ENCODE peak calls at places on chromosome 14, in seven cellular contexts. One of them, this sample, is unnamed. For H3K4me1, the result is how much of the 10 kb centered on the place peaks cover.

GRCh38 chr14:55968741-55969140 is 149.5 kb upstream of the PELI2 start:
- DNase-seq in pancreas: no peak
- DNase-seq in Peyer's patch: no peak
- DNase-seq in H9: no peak
- DNase-seq in right cardiac atrium: no peak
- DNase-seq in heart right ventricle: no peak
- DNase-seq in left ventricle myocardium inferior: no peak
- DNase-seq in this sample: no peak

GRCh38 chr14:23864856-23865255 is 88.7 kb upstream of the DHRS4 start:
- DNase-seq in Peyer's patch: no peak
- DNase-seq in right cardiac atrium: no peak
- DNase-seq in pancreas: no peak
- DNase-seq in H9: no peak
- DNase-seq in left ventricle myocardium inferior: no peak
- DNase-seq in heart right ventricle: no peak
- DNase-seq in this sample: no peak

GRCh38 chr14:71733210-71733883 is 198.9 kb upstream of the RGS6 start:
- DNase-seq in Peyer's patch: no peak
- DNase-seq in heart right ventricle: no peak
- DNase-seq in left ventricle myocardium inferior: no peak
- DNase-seq in H9: no peak
- DNase-seq in right cardiac atrium: no peak
- DNase-seq in pancreas: no peak
- DNase-seq in this sample: no peak

GRCh38 chr14:105890474-105891220 is 364.3 kb downstream of the TMEM121 start:
- DNase-seq in left ventricle myocardium inferior: peak
- DNase-seq in heart right ventricle: peak
- DNase-seq in Peyer's patch: peak
- DNase-seq in pancreas: peak
- DNase-seq in right cardiac atrium: peak
- DNase-seq in H9: no peak
- DNase-seq in this sample: peak

GRCh38 chr14:102928412-102929348 is 6.2 kb downstream of the AMN start:
- DNase-seq in right cardiac atrium: peak
- DNase-seq in left ventricle myocardium inferior: peak
- DNase-seq in Peyer's patch: peak
- DNase-seq in H9: peak
- DNase-seq in pancreas: peak
- DNase-seq in heart right ventricle: peak
- DNase-seq in this sample: no peak

GRCh38 chr14:103031956-103032355 is 25.4 kb downstream of the CDC42BPB start:
- DNase-seq in left ventricle myocardium inferior: no peak
- DNase-seq in right cardiac atrium: no peak
- DNase-seq in pancreas: no peak
- DNase-seq in Peyer's patch: peak
- DNase-seq in heart right ventricle: no peak
- DNase-seq in H9: no peak
- DNase-seq in this sample: no peak

GRCh38 chr14:97705976-97706375 is 908.8 kb downstream of the VRK1 start:
- DNase-seq in heart right ventricle: no peak
- DNase-seq in pancreas: no peak
- DNase-seq in right cardiac atrium: no peak
- DNase-seq in H9: no peak
- DNase-seq in left ventricle myocardium inferior: no peak
- DNase-seq in Peyer's patch: no peak
- DNase-seq in this sample: no peak

GRCh38 chr14:105088812-105089745 is 23.8 kb upstream of the GPR132 start:
- DNase-seq in right cardiac atrium: no peak
- DNase-seq in heart right ventricle: no peak
- DNase-seq in Peyer's patch: peak
- DNase-seq in left ventricle myocardium inferior: no peak
- DNase-seq in pancreas: peak
- DNase-seq in H9: no peak
- DNase-seq in this sample: no peak

GRCh38 chr14:100405752-100406455 is 82.8 kb downstream of the SLC25A47 start:
- DNase-seq in left ventricle myocardium inferior: no peak
- DNase-seq in Peyer's patch: peak
- DNase-seq in H9: no peak
- DNase-seq in heart right ventricle: no peak
- DNase-seq in pancreas: no peak
- DNase-seq in right cardiac atrium: no peak
- DNase-seq in this sample: no peak

GRCh38 chr14:55107766-55108554 is 21.1 kb upstream of the LGALS3 start:
- DNase-seq in pancreas: peak
- DNase-seq in H9: peak
- DNase-seq in Peyer's patch: peak
- DNase-seq in heart right ventricle: peak
- DNase-seq in right cardiac atrium: peak
- DNase-seq in left ventricle myocardium inferior: peak
- DNase-seq in this sample: peak

GRCh38 chr14:104749111-104749649 is 3.8 kb upstream of the SIVA1 start:
- DNase-seq in pancreas: peak
- DNase-seq in left ventricle myocardium inferior: no peak
- DNase-seq in H9: no peak
- DNase-seq in Peyer's patch: peak
- DNase-seq in heart right ventricle: peak
- DNase-seq in right cardiac atrium: peak
- DNase-seq in this sample: no peak

GRCh38 chr14:55938249-55938791 is 179.9 kb upstream of the PELI2 start:
- DNase-seq in heart right ventricle: peak
- DNase-seq in H9: no peak
- DNase-seq in Peyer's patch: no peak
- DNase-seq in left ventricle myocardium inferior: peak
- DNase-seq in pancreas: no peak
- DNase-seq in right cardiac atrium: peak
- DNase-seq in this sample: no peak

GRCh38 chr14:102256691-102257090 is 48.3 kb downstream of the MOK start:
- DNase-seq in heart right ventricle: no peak
- DNase-seq in Peyer's patch: no peak
- DNase-seq in pancreas: no peak
- DNase-seq in left ventricle myocardium inferior: no peak
- DNase-seq in H9: no peak
- DNase-seq in right cardiac atrium: no peak
- DNase-seq in this sample: no peak

GRCh38 chr14:26056232-26056631 is 541.6 kb downstream of the NOVA1 start:
- DNase-seq in Peyer's patch: no peak
- DNase-seq in H9: no peak
- DNase-seq in right cardiac atrium: no peak
- DNase-seq in left ventricle myocardium inferior: no peak
- DNase-seq in heart right ventricle: no peak
- DNase-seq in pancreas: no peak
- DNase-seq in this sample: no peak

GRCh38 chr14:104787736-104788532 is 7.6 kb downstream of the AKT1 start:
- DNase-seq in left ventricle myocardium inferior: peak
- DNase-seq in H9: no peak
- DNase-seq in right cardiac atrium: peak
- DNase-seq in pancreas: peak
- DNase-seq in heart right ventricle: no peak
- DNase-seq in Peyer's patch: no peak
- DNase-seq in this sample: no peak

GRCh38 chr14:52922656-52923055 is 28.2 kb downstream of the FERMT2 start:
- DNase-seq in right cardiac atrium: no peak
- DNase-seq in heart right ventricle: no peak
- DNase-seq in H9: no peak
- DNase-seq in left ventricle myocardium inferior: no peak
- DNase-seq in pancreas: no peak
- DNase-seq in Peyer's patch: no peak
- DNase-seq in this sample: no peak

GRCh38 chr14:52923902-52924575 is 26.8 kb downstream of the FERMT2 start:
- DNase-seq in right cardiac atrium: no peak
- DNase-seq in H9: peak
- DNase-seq in heart right ventricle: no peak
- DNase-seq in left ventricle myocardium inferior: no peak
- DNase-seq in pancreas: peak
- DNase-seq in Peyer's patch: no peak
- DNase-seq in this sample: no peak

GRCh38 chr14:52922059-52922458 is 28.8 kb downstream of the FERMT2 start:
- DNase-seq in right cardiac atrium: no peak
- DNase-seq in left ventricle myocardium inferior: no peak
- DNase-seq in H9: no peak
- DNase-seq in pancreas: peak
- DNase-seq in heart right ventricle: no peak
- DNase-seq in Peyer's patch: no peak
- DNase-seq in this sample: no peak

GRCh38 chr14:52929192-52929807 is 21.6 kb downstream of the FERMT2 start:
- DNase-seq in heart right ventricle: no peak
- DNase-seq in pancreas: no peak
- DNase-seq in right cardiac atrium: no peak
- DNase-seq in left ventricle myocardium inferior: no peak
- DNase-seq in Peyer's patch: no peak
- DNase-seq in H9: no peak
- DNase-seq in this sample: no peak

GRCh38 chr14:52926994-52927393 is 23.9 kb downstream of the FERMT2 start:
- DNase-seq in Peyer's patch: no peak
- DNase-seq in heart right ventricle: no peak
- DNase-seq in right cardiac atrium: no peak
- DNase-seq in H9: no peak
- DNase-seq in left ventricle myocardium inferior: no peak
- DNase-seq in pancreas: no peak
- DNase-seq in this sample: no peak
- H3K4me1 ChIP-seq in Peyer's patch: under half
- H3K4me1 ChIP-seq in heart right ventricle: half or more
- H3K4me1 ChIP-seq in right cardiac atrium: under half
- H3K4me1 ChIP-seq in H9: under half
- H3K4me1 ChIP-seq in left ventricle myocardium inferior: half or more
- H3K4me1 ChIP-seq in pancreas: under half
- H3K4me1 ChIP-seq in this sample: under half

DNA sequence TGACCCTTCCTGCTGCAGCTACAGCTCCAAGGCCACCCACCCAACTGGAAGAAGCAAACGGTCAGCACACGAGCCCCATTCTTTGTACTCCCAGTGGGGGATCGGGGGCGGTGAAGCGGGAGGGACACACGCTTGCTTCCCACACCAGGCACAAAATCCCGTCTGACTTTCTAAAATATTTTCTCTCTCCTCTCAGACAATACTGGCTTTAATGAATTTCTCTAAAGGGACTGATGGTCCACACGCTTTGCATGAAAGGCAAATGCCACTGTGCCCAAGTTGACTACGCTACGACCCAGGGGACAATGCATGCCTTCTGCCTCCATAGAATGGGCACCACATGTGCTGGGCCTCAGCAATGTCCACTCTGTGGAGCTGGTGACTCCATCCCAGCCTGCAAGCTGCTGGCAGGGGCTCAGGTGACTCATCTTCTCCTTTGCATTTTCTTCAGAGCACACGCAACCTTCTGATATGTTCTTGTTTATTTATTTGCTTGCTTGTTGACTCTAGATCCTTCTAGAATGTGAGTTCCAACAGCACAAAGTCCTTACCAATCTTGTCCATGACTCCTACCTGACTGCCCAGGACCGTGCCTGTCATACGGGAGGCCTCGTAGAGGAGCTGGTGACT is 15.6 kb downstream of the SYNE3 start:
- DNase-seq in right cardiac atrium: peak
- DNase-seq in H9: no peak
- DNase-seq in heart right ventricle: no peak
- DNase-seq in pancreas: no peak
- DNase-seq in Peyer's patch: peak
- DNase-seq in left ventricle myocardium inferior: peak
- DNase-seq in this sample: peak
- H3K4me1 ChIP-seq in right cardiac atrium: under half
- H3K4me1 ChIP-seq in H9: under half
- H3K4me1 ChIP-seq in heart right ventricle: half or more
- H3K4me1 ChIP-seq in pancreas: under half
- H3K4me1 ChIP-seq in Peyer's patch: under half
- H3K4me1 ChIP-seq in left ventricle myocardium inferior: half or more
- H3K4me1 ChIP-seq in this sample: half or more

DNA sequence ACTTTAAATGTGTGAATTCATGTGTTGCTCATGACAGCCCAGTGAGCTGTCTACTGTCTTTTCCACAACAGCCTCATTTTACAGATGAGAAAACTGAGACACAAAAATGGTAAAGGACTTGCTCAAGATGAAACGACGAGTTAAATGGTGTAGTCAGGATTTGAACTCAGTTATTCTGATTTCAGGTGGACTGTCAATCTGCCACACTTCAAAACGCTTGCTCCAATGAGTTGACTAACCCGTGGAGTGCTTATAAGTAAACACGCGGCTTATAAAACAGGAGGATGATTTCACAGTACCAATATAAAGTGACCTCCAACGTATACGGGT is 652 bp upstream of the POLE2 start:
- DNase-seq in heart right ventricle: no peak
- DNase-seq in H9: no peak
- DNase-seq in right cardiac atrium: no peak
- DNase-seq in Peyer's patch: no peak
- DNase-seq in left ventricle myocardium inferior: no peak
- DNase-seq in pancreas: no peak
- DNase-seq in this sample: no peak
- H3K4me1 ChIP-seq in heart right ventricle: under half
- H3K4me1 ChIP-seq in H9: under half
- H3K4me1 ChIP-seq in right cardiac atrium: under half
- H3K4me1 ChIP-seq in Peyer's patch: under half
- H3K4me1 ChIP-seq in left ventricle myocardium inferior: under half
- H3K4me1 ChIP-seq in pancreas: under half
- H3K4me1 ChIP-seq in this sample: under half

DNA sequence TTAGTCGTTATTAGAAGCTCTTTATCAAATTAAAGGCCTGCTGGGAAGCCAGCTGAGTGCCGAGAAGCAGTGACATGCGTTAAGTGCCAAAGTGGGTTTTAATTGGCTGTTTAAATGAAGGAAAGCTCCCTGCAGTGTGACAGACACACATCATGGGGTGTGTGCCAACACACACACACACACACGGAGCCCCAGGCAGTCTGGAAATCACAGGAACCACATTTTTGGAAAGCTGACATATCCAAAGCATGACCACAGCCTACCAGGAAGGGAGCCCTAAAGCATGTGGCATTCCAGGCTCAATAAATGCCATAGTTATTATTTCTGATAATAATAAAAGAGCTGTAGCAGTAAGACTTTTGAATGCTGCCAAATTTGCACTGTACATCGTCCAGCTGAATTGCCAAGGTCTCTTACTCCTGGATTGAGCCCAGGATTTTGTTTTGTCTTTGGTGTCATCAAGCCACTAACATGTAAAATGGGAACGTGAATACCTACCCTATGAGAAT is 135.2 kb downstream of the TMEM30B start:
- DNase-seq in Peyer's patch: no peak
- DNase-seq in left ventricle myocardium inferior: no peak
- DNase-seq in pancreas: no peak
- DNase-seq in right cardiac atrium: no peak
- DNase-seq in H9: no peak
- DNase-seq in heart right ventricle: no peak
- DNase-seq in this sample: no peak
- H3K4me1 ChIP-seq in Peyer's patch: under half
- H3K4me1 ChIP-seq in left ventricle myocardium inferior: under half
- H3K4me1 ChIP-seq in pancreas: under half
- H3K4me1 ChIP-seq in right cardiac atrium: under half
- H3K4me1 ChIP-seq in H9: under half
- H3K4me1 ChIP-seq in heart right ventricle: under half
- H3K4me1 ChIP-seq in this sample: under half

GRCh38 chr14:39122330-39123138 is 8.4 kb downstream of the GEMIN2 start:
- DNase-seq in right cardiac atrium: no peak
- DNase-seq in Peyer's patch: no peak
- DNase-seq in left ventricle myocardium inferior: no peak
- DNase-seq in pancreas: no peak
- DNase-seq in heart right ventricle: no peak
- DNase-seq in H9: no peak
- DNase-seq in this sample: no peak
- H3K4me1 ChIP-seq in right cardiac atrium: under half
- H3K4me1 ChIP-seq in Peyer's patch: under half
- H3K4me1 ChIP-seq in left ventricle myocardium inferior: under half
- H3K4me1 ChIP-seq in pancreas: under half
- H3K4me1 ChIP-seq in heart right ventricle: under half
- H3K4me1 ChIP-seq in H9: under half
- H3K4me1 ChIP-seq in this sample: under half

GRCh38 chr14:80211143-80212024 is at the start of gene DIO2:
- DNase-seq in pancreas: no peak
- DNase-seq in left ventricle myocardium inferior: peak
- DNase-seq in H9: peak
- DNase-seq in Peyer's patch: no peak
- DNase-seq in heart right ventricle: peak
- DNase-seq in right cardiac atrium: peak
- DNase-seq in this sample: peak
- H3K4me1 ChIP-seq in pancreas: under half
- H3K4me1 ChIP-seq in left ventricle myocardium inferior: under half
- H3K4me1 ChIP-seq in H9: under half
- H3K4me1 ChIP-seq in Peyer's patch: under half
- H3K4me1 ChIP-seq in heart right ventricle: under half
- H3K4me1 ChIP-seq in right cardiac atrium: under half
- H3K4me1 ChIP-seq in this sample: under half

This sample was measured in adrenal gland.